ENCODE peak calls at places on chromosomes 16 and 17, in four cellular contexts. One of them, this sample, is unnamed.

GRCh38 chr16:14309001-14309886 is 238.1 kb downstream of the MRTFB start:
- DNase-seq in GDM1: no peak
- DNase-seq in neural crest cell: no peak
- DNase-seq in fibroblast of lung: peak
- DNase-seq in this sample: peak

GRCh38 chr16:10086620-10087019 is 95.6 kb downstream of the GRIN2A start:
- DNase-seq in neural crest cell: no peak
- DNase-seq in fibroblast of lung: no peak
- DNase-seq in GDM1: no peak
- DNase-seq in this sample: no peak

GRCh38 chr16:57694556-57695377 is at the start of gene DRC7:
- DNase-seq in GDM1: peak
- DNase-seq in fibroblast of lung: peak
- DNase-seq in neural crest cell: peak
- DNase-seq in this sample: peak

GRCh38 chr17:66903781-66904180 is 60.7 kb upstream of the CACNG4 start:
- DNase-seq in GDM1: no peak
- DNase-seq in fibroblast of lung: no peak
- DNase-seq in neural crest cell: no peak
- DNase-seq in this sample: no peak

GRCh38 chr17:68356949-68357455 is 65.7 kb downstream of the ARSG start:
- DNase-seq in fibroblast of lung: no peak
- DNase-seq in neural crest cell: no peak
- DNase-seq in GDM1: no peak
- DNase-seq in this sample: no peak

GRCh38 chr17:73342549-73343167 is 30.9 kb upstream of the CDC42EP4 start:
- DNase-seq in GDM1: no peak
- DNase-seq in neural crest cell: no peak
- DNase-seq in fibroblast of lung: no peak
- DNase-seq in this sample: peak

GRCh38 chr17:7707446-7707845 is 2.4 kb downstream of the EFNB3 start:
- DNase-seq in GDM1: no peak
- DNase-seq in neural crest cell: no peak
- DNase-seq in fibroblast of lung: no peak
- DNase-seq in this sample: peak

GRCh38 chr17:50135316-50136095 is 5.5 kb upstream of the SAMD14 start:
- DNase-seq in neural crest cell: no peak
- DNase-seq in GDM1: no peak
- DNase-seq in fibroblast of lung: no peak
- DNase-seq in this sample: no peak

GRCh38 chr17:57899822-57900221 is 50.0 kb upstream of the MRPS23 start:
- DNase-seq in neural crest cell: no peak
- DNase-seq in GDM1: no peak
- DNase-seq in fibroblast of lung: no peak
- DNase-seq in this sample: no peak

GRCh38 chr16:9602201-9602600 is 510.8 kb downstream of the HAPSTR1 start:
- DNase-seq in GDM1: no peak
- DNase-seq in neural crest cell: no peak
- DNase-seq in fibroblast of lung: no peak
- DNase-seq in this sample: no peak

GRCh38 chr17:7380855-7381683 is at the start of gene TNK1:
- DNase-seq in GDM1: no peak
- DNase-seq in neural crest cell: no peak
- DNase-seq in fibroblast of lung: no peak
- DNase-seq in this sample: peak

GRCh38 chr16:23597003-23597756 is 1.1 kb upstream of the NDUFAB1 start:
- DNase-seq in GDM1: no peak
- DNase-seq in fibroblast of lung: no peak
- DNase-seq in neural crest cell: peak
- DNase-seq in this sample: peak

GRCh38 chr16:23679986-23680336 is 1.3 kb downstream of the PLK1 start:
- DNase-seq in fibroblast of lung: no peak
- DNase-seq in GDM1: no peak
- DNase-seq in neural crest cell: no peak
- DNase-seq in this sample: no peak

GRCh38 chr16:74201561-74201960 is 95.1 kb upstream of the PSMD7 start:
- DNase-seq in GDM1: no peak
- DNase-seq in fibroblast of lung: no peak
- DNase-seq in neural crest cell: no peak
- DNase-seq in this sample: no peak

GRCh38 chr16:19265531-19265930 is 20.0 kb upstream of the CLEC19A start:
- DNase-seq in fibroblast of lung: no peak
- DNase-seq in GDM1: no peak
- DNase-seq in neural crest cell: no peak
- DNase-seq in this sample: no peak

GRCh38 chr16:54538241-54538640 is 251.7 kb upstream of the IRX3 start:
- DNase-seq in neural crest cell: no peak
- DNase-seq in GDM1: no peak
- DNase-seq in fibroblast of lung: no peak
- DNase-seq in this sample: no peak